ENCODE peak calls at places on chromosomes 4 and X, in five cellular contexts. G is H1, W is psoas muscle, Z is nephron progenitor cell, I is GM13976. F is an unnamed sample.

GRCh38 chrX:117538441-117539418 is 577.9 kb downstream of the KLHL13 start:
- DNase-seq in G (no peak), W (no peak), Z (no peak), I (no peak), F (no peak)

GRCh38 chr4:8171941-8172924 is 13.6 kb upstream of the ABLIM2 start:
- DNase-seq in G (no peak), W (no peak), Z (no peak), I (peak), F (peak)

GRCh38 chr4:32775049-32775448 is 2054.9 kb downstream of the PCDH7 start:
- DNase-seq in G (no peak), W (no peak), Z (no peak), I (no peak), F (no peak)

GRCh38 chrX:151004085-151004484 is 20.9 kb downstream of the HMGB3 start:
- DNase-seq in G (no peak), W (no peak), Z (no peak), I (no peak), F (no peak)

GRCh38 chrX:15151267-15152196 is 118.4 kb downstream of the ASB9 start:
- DNase-seq in G (no peak), W (no peak), Z (no peak), I (no peak), F (peak)

GRCh38 chr4:24730256-24731001 is 64.9 kb upstream of the SOD3 start:
- DNase-seq in G (no peak), W (peak), Z (no peak), I (no peak), F (no peak)

GRCh38 chr4:138070816-138071215 is 171.3 kb downstream of the SLC7A11 start:
- DNase-seq in G (no peak), W (no peak), Z (no peak), I (no peak), F (no peak)

GRCh38 chr4:80073362-80074008 is 456 bp upstream of the ANTXR2 start:
- DNase-seq in G (no peak), W (no peak), Z (no peak), I (peak), F (peak)

GRCh38 chr4:75287738-75288517 is 226.3 kb downstream of the RCHY1 start:
- DNase-seq in G (no peak), W (no peak), Z (no peak), I (no peak), F (no peak)

GRCh38 chr4:83961575-83961974 is 425.7 kb downstream of the GPAT3 start:
- DNase-seq in G (no peak), W (no peak), Z (no peak), I (no peak), F (no peak)

GRCh38 chr4:147933316-147933715 is 201.4 kb downstream of the ARHGAP10 start:
- DNase-seq in G (no peak), W (no peak), Z (no peak), I (no peak), F (no peak)

GRCh38 chr4:41361831-41362646 is 105.3 kb downstream of the UCHL1 start:
- DNase-seq in G (no peak), W (no peak), Z (no peak), I (no peak), F (no peak)

GRCh38 chr4:107258359-107258758 is 222.2 kb upstream of the DKK2 start:
- DNase-seq in G (no peak), W (no peak), Z (no peak), I (no peak), F (no peak)

GRCh38 chr4:21083413-21083812 is 383.2 kb downstream of the PACRGL start:
- DNase-seq in G (no peak), W (no peak), Z (no peak), I (no peak), F (no peak)

GRCh38 chr4:4859799-4860380 is 425 bp downstream of the MSX1 start:
- DNase-seq in G (no peak), W (no peak), Z (no peak), I (no peak), F (no peak)

GRCh38 chr4:38762560-38762959 is 20.2 kb downstream of the TLR10 start:
- DNase-seq in G (no peak), W (no peak), Z (no peak), I (peak), F (peak)

GRCh38 chr4:101205878-101206277 is 141.4 kb downstream of the PPP3CA start:
- DNase-seq in G (no peak), W (no peak), Z (no peak), I (peak), F (peak)

GRCh38 chr4:148216866-148217814 is 225.1 kb downstream of the NR3C2 start:
- DNase-seq in G (no peak), W (no peak), Z (no peak), I (peak), F (peak)

GRCh38 chr4:95867919-95868318 is 28.0 kb downstream of the PDHA2 start:
- DNase-seq in G (no peak), W (no peak), Z (no peak), I (no peak), F (no peak)

GRCh38 chrX:53684415-53685192 is 1.9 kb downstream of the HUWE1 start:
- DNase-seq in G (no peak), W (no peak), Z (peak), I (no peak), F (no peak)

GRCh38 chr4:7285244-7286122 is 93.1 kb downstream of the SORCS2 start:
- DNase-seq in G (no peak), W (no peak), Z (peak), I (no peak), F (no peak)

GRCh38 chr4:75542824-75543223 is 13.0 kb upstream of the ODAPH start:
- DNase-seq in G (no peak), W (no peak), Z (no peak), I (no peak), F (no peak)

DNA sequence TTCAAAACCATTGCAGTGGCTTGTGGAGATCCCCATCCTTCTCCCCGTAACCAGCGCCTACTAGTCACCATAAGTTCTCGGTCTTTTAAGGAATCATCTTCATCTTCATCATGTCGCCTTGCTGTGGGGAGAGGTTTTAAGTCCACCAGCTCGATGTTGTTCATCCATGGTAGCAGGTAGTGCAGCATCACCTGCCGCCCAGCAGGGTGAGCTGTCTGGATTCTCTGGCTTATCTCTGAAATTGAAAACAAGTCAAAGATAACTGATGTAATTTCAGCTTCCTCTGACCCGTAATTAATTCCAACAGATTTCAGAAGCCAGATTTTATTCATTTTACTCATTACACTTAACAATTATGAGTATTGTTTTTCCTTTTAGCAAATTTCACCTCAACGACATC is 67.4 kb downstream of the ZAR1 start:
- DNase-seq in G (no peak), W (no peak), Z (no peak), I (no peak), F (no peak)
- TF ChIP-seq CTCF in G (peak), W (no peak), Z (no peak), I (no peak), F (peak)

DNA sequence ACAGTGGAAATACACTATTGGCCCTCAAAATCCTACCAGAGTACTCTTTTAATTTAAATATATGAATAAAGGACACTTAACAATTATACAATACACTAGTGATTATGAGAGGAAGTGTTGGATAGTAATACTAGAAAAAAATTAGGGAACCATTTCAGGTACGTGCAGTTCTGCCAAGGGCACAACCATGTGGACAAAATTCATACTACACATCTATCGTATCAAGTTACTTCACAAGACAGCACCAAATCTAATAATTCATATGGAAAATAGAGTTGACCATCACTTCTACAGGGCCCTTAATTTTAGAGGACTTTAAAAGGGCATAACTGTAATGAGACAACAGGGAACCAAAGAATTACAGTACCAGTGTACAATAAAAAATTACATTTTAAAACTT is 69.2 kb upstream of the ZCCHC13 start:
- DNase-seq in G (no peak), W (no peak), Z (no peak), I (no peak), F (no peak)
- TF ChIP-seq CTCF in G (no peak), W (no peak), Z (no peak), I (no peak), F (no peak)

GRCh38 chr4:121554377-121554776 is 142.4 kb downstream of the ANXA5 start:
- DNase-seq in G (no peak), W (no peak), Z (no peak), I (no peak), F (no peak)
- TF ChIP-seq CTCF in G (no peak), W (no peak), Z (no peak), I (no peak), F (no peak)

GRCh38 chr4:181261279-181261678 is 981.9 kb upstream of the TENM3 start:
- DNase-seq in G (no peak), W (no peak), Z (no peak), I (no peak), F (no peak)
- TF ChIP-seq CTCF in G (peak), W (peak), Z (peak), I (no peak), F (no peak)

GRCh38 chr4:184528713-184529112 is 54.4 kb upstream of the IRF2 start:
- DNase-seq in G (no peak), W (no peak), Z (no peak), I (no peak), F (no peak)

GRCh38 chr4:184534511-184535391 is 60.4 kb upstream of the IRF2 start:
- DNase-seq in G (no peak), W (no peak), Z (no peak), I (peak), F (peak)

GRCh38 chr4:184526228-184526627 is 51.9 kb upstream of the IRF2 start:
- DNase-seq in G (no peak), W (no peak), Z (no peak), I (no peak), F (no peak)

DNA sequence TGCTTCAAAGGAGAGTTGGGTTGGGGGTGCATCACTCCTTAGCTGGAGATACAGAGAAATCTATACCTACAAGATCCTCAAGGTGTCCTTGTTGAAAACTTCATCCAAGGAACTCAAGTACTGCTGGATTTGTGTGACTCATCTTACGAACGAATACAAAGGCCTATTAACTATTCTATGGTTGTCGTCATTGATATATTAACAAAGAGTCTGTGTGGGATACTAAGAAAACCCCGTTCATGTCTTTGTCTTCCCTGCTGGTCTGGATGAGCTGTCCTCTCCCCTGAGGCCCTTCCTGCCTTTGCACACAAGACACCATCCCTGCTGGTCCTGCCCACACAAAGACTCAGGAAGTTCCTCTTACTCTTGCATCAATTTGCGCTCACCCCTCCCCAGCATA is 54.9 kb upstream of the IRF2 start:
- DNase-seq in G (no peak), W (no peak), Z (no peak), I (no peak), F (no peak)
- TF ChIP-seq CTCF in G (no peak), W (no peak), Z (no peak), I (no peak), F (no peak)

DNA sequence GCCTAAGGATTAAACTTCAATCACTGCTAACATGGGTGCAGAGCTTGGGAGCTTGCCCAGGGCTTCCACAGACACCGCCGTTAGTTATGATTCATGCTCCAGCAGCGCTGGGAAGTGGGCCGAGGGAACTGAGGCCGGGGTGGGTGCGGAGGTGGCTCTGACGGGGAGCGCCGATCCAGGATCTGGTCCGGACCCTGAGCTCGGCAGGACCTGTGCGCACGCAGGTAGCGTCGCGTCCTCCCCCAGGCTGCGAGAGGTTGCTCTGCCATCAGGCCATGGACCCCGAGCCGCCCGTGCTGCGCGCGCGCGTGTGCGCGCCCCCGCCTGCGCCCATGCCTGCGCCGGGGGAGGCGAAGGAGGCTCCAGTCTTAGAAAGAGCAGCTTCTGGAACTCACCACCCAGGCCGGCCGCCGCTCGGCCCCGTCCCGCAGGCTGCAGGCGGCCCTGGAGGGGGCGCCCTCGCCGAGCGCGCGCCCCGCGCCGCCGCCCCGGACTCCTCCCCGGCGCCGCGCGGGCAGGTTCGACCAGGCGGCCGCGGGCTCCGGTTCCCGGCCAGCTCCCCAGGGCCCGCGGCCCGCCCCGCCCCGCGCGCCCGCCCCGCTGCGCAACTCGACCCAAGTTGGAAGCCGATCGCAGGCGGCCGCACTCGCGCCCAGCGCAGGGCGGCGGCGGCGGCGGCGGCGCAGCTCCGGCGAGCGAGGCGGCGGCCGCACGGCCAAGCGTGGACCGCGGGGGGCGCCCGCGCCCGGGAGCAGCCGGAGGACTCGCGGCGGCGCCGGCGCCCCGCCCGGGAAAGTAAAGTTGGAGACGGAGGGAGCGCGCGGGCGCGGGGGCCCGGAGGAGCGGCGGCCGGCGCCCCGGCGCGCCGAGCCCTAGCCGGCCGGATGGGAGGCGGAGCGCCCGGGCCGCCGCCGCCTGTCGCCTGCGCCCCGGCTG is 646 bp upstream of the ADRA2C start:
- DNase-seq in G (no peak), W (peak), Z (peak), I (peak), F (no peak)
- TF ChIP-seq CTCF in G (peak), W (peak), Z (no peak), I (no peak), F (no peak)

GRCh38 chr4:130336585-130337217 is 1240.7 kb downstream of the C4orf33 start:
- DNase-seq in G (no peak), W (no peak), Z (no peak), I (no peak), F (no peak)
- TF ChIP-seq CTCF in G (peak), W (no peak), Z (peak), I (peak), F (peak)

F was measured in GM06990.